ENCODE peak calls at places on chromosomes 7 and 10, in five cellular contexts. O is A673; N is breast epithelium; Y is lower leg skin; F is CD8-positive, alpha-beta T cell. P is an unnamed sample.

GRCh38 chr7:120857558-120858298 is at the start of gene TSPAN12:
- DNase-seq in O (peak), N (peak), Y (peak), F (peak), P (peak)

GRCh38 chr10:30435068-30435422 is 1.1 kb downstream of the MAP3K8 start:
- DNase-seq in O (peak), N (peak), Y (peak), F (no peak), P (no peak)

GRCh38 chr10:53598914-53599313 is 826.3 kb upstream of the MBL2 start:
- DNase-seq in O (no peak), N (no peak), Y (no peak), F (no peak), P (no peak)

GRCh38 chr10:21961847-21962246 is 41.7 kb downstream of the DNAJC1 start:
- DNase-seq in O (no peak), N (no peak), Y (no peak), F (no peak), P (no peak)

GRCh38 chr7:109864263-109864662 is 1226.7 kb upstream of the LRRN3 start:
- DNase-seq in O (no peak), N (no peak), Y (no peak), F (no peak), P (no peak)

GRCh38 chr7:116576350-116577319 is 51.8 kb downstream of the CAV1 start:
- DNase-seq in O (peak), N (no peak), Y (peak), F (no peak), P (no peak)

GRCh38 chr10:28331821-28332220 is 29.0 kb upstream of the MPP7 start:
- DNase-seq in O (no peak), N (no peak), Y (no peak), F (no peak), P (no peak)

GRCh38 chr10:11677480-11677879 is 64.7 kb upstream of the ECHDC3 start:
- DNase-seq in O (no peak), N (no peak), Y (no peak), F (no peak), P (no peak)

GRCh38 chr10:5751854-5752253 is 61.4 kb downstream of the GDI2 start:
- DNase-seq in O (no peak), N (no peak), Y (no peak), F (no peak), P (no peak)

GRCh38 chr10:1654811-1655356 is 82.4 kb downstream of the ADARB2 start:
- DNase-seq in O (no peak), N (no peak), Y (peak), F (no peak), P (no peak)

GRCh38 chr10:132445516-132446194 is 48.7 kb downstream of the PWWP2B start:
- DNase-seq in O (peak), N (no peak), Y (no peak), F (no peak), P (no peak)

GRCh38 chr10:132447446-132448247 is 50.6 kb downstream of the PWWP2B start:
- DNase-seq in O (no peak), N (peak), Y (no peak), F (peak), P (no peak)

GRCh38 chr10:132448248-132448731 is 51.3 kb downstream of the PWWP2B start:
- DNase-seq in O (peak), N (no peak), Y (peak), F (no peak), P (no peak)

GRCh38 chr10:132446195-132446581 is 49.2 kb downstream of the PWWP2B start:
- DNase-seq in O (no peak), N (no peak), Y (no peak), F (no peak), P (no peak)

DNA sequence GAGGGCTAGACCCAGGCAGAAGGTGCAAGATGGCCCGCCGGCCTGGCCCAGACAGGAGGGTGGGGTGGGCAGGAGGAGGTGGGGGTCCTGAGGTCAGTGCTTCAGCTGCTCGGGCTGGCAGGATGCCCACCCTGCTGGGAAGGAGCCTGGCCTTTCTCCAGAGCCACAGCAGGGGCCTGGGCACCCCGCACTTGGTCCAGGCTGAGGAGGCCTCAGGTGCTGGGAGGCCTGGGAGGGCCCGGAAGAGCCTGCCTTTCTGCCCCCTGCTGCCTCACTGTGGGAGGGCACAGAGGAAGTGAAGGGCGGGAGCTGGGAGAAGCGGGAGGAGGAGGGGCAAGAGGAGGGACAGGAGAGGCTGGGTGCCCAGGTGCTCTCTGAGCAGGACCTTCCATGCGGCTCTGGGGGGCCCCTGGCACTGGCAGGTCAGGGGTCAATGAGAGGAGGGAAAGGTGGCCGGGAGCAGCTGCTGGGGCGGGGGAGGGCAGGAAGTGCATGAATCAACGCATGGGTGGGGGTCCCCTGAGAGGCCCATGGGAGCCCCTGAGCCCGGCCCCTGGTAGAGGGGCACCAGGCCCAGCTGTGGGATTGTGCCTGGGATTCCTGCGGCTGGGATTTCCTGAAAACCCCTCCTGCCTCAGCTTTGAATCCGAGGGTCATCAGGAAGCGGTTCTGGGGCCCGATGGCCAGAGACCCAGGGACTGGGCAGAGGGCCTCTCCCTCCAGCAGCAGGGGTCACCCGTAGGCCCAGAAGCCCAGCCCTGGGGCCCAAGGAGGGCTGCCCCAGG is 49.9 kb downstream of the PWWP2B start:
- DNase-seq in O (peak), N (no peak), Y (no peak), F (peak), P (no peak)
- TF ChIP-seq CTCF in O (peak), N (peak), Y (no peak), F (peak), P (peak)

DNA sequence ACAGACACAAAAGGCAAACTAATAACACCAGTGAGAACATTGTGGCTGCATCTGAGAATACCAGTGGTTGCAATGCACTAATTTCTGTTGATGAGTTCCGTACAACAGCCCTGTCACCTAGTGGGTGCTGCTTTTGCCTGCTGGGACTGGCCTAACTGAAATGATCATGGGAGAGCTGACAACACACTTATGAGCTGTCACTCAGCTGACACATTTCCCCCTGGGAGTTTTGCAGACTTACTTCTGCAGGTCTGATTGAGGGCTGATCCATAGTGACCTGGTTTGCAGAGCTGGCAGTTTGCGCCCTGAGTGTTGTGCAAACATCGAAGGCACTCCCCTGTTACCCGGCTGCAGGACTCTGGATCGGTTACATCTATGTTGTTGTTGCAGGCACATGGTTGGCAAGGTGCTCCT is 60.6 kb upstream of the LAMB1 start:
- DNase-seq in O (no peak), N (no peak), Y (no peak), F (no peak), P (no peak)
- TF ChIP-seq CTCF in O (no peak), N (no peak), Y (no peak), F (no peak), P (no peak)

GRCh38 chr7:97145068-97145467 is 27.6 kb downstream of the SDHAF3 start:
- DNase-seq in O (peak), N (no peak), Y (no peak), F (no peak), P (no peak)
- TF ChIP-seq CTCF in O (peak), N (no peak), Y (no peak), F (peak), P (peak)

DNA sequence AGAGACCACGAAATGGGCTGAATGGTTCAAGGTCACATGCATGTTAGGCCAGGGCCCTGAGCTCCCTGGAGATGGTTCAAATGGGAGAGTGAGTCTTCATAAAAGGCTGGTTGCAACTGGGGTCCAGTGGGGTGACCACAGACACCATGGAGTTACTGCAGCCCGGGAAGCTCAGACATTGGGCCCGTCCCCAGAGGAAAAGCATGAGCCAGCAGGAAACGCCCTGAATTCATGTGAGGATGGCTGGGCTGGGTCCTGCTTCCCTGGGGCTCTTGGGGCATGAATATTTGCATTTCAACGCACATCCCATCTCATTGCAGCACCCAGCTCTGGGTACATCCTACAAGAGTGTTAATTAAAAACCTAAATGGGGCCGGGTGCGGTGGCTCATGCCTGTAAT is 549.0 kb downstream of the TCERG1L start:
- DNase-seq in O (no peak), N (no peak), Y (no peak), F (no peak), P (no peak)
- TF ChIP-seq CTCF in O (no peak), N (no peak), Y (no peak), F (no peak), P (no peak)

GRCh38 chr7:25384820-25385560 is 156.7 kb upstream of the NPVF start:
- DNase-seq in O (peak), N (no peak), Y (no peak), F (no peak), P (no peak)

GRCh38 chr7:25382869-25383268 is 154.6 kb upstream of the NPVF start:
- DNase-seq in O (no peak), N (peak), Y (no peak), F (no peak), P (no peak)

GRCh38 chr7:25386311-25386744 is 158.0 kb upstream of the NPVF start:
- DNase-seq in O (no peak), N (peak), Y (no peak), F (no peak), P (no peak)

GRCh38 chr7:25383402-25383801 is 155.1 kb upstream of the NPVF start:
- DNase-seq in O (no peak), N (no peak), Y (no peak), F (no peak), P (no peak)

GRCh38 chr7:25385731-25386136 is 157.4 kb upstream of the NPVF start:
- DNase-seq in O (no peak), N (no peak), Y (no peak), F (no peak), P (no peak)
- TF ChIP-seq CTCF in O (no peak), N (no peak), Y (no peak), F (no peak), P (no peak)

DNA sequence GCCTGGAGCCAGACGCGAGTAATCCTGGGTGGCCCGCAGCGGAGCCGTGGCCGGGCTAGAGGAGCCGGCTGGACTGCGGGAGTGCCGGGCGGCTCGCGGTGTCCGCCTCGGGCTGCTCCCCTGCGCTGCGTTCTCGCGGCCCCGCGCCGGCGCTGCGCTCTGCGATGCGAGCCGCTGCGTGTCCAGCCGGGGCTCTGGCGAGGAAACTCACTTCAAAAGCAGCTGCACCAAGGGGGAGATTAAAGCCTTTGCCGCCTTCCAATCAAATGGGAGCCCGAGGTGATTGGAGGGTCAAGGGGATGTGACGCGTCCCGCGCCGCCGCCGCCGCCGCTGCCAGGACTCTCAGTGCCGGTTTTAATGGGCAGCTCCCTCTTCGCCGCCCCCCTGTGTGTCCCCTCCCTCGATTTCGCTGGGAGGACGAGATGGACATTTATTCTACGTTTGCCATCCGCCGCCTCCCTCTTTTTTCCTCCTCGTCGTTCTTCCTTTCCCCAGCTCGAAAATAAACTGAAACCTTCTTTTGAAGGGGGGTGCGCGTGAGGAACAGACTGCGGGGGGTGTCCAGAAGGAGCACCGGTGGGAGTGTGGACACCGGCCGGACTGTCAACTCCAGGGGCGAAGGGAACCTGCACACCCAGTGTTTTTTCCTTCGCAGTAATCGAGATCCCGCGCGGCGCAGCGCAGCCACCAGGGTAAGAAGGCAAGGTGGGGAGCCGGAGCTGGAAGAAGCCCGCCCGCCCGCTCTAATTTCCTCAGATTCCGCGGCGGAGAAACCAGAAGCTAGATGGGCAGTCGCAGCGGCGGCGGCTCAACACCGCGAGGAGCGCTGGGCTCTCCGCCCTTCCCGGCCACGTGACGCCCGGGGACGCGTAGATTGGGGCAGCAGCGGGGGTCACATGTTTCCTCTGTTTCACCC is at the start of gene ZNF503:
- DNase-seq in O (peak), N (peak), Y (peak), F (no peak), P (peak)
- TF ChIP-seq CTCF in O (no peak), N (peak), Y (no peak), F (no peak), P (peak)